ENCODE peak calls at places on chromosome 12, in six cellular contexts. T, M, Z, Y, D and E are unnamed samples.

GRCh38 chr12:104910196-104910840 is 47.8 kb downstream of the SLC41A2 start:
- DNase-seq in Z (no peak), M (no peak), T (no peak), Y (no peak), D (no peak), E (no peak)

GRCh38 chr12:56336361-56337167 is 2.1 kb upstream of the IL23A start:
- DNase-seq in Z (no peak), D (no peak), M (no peak), T (no peak), Y (no peak), E (no peak)

GRCh38 chr12:74043343-74043742 is 494.3 kb upstream of the ATXN7L3B start:
- DNase-seq in Y (no peak), M (no peak), T (no peak), D (no peak), Z (no peak), E (no peak)

GRCh38 chr12:88493651-88494050 is 86.6 kb downstream of the KITLG start:
- DNase-seq in T (no peak), M (no peak), D (no peak), Y (no peak), Z (no peak), E (no peak)

GRCh38 chr12:27305673-27306504 is 26.7 kb upstream of the BMAL2 start:
- DNase-seq in Z (peak), M (peak), Y (no peak), D (no peak), T (peak), E (no peak)

GRCh38 chr12:106137456-106138278 is 1.1 kb downstream of the NUAK1 start:
- DNase-seq in M (no peak), T (peak), Y (no peak), Z (no peak), D (no peak), E (no peak)

GRCh38 chr12:57694459-57695019 is 607 bp downstream of the OS9 start:
- DNase-seq in Z (peak), D (no peak), M (no peak), T (peak), Y (no peak), E (no peak)

GRCh38 chr12:65640489-65640901 is 183.8 kb upstream of the HMGA2 start:
- DNase-seq in D (no peak), M (no peak), Z (no peak), Y (no peak), T (no peak), E (no peak)

GRCh38 chr12:123891516-123892179 is 81.0 kb downstream of the CCDC92 start:
- DNase-seq in T (no peak), D (no peak), Z (no peak), M (no peak), Y (no peak), E (no peak)

GRCh38 chr12:117098071-117098360 is 1.2 kb downstream of the TESC start:
- DNase-seq in M (no peak), D (no peak), T (no peak), Z (no peak), Y (no peak), E (no peak)

GRCh38 chr12:54879579-54879978 is 25.3 kb downstream of the MUCL1 start:
- DNase-seq in Z (no peak), Y (no peak), D (no peak), T (no peak), M (no peak), E (no peak)

GRCh38 chr12:51028126-51028810 is 2.1 kb upstream of the SLC11A2 start:
- DNase-seq in T (peak), M (no peak), Y (no peak), Z (peak), D (no peak), E (no peak)

GRCh38 chr12:5969974-5970690 is 25.1 kb upstream of the ANO2 start:
- DNase-seq in Y (no peak), T (no peak), D (no peak), Z (no peak), M (no peak), E (no peak)

GRCh38 chr12:96241484-96242256 is 47.5 kb downstream of the ELK3 start:
- DNase-seq in Y (no peak), Z (peak), M (peak), T (no peak), D (peak), E (peak)

GRCh38 chr12:26286186-26286585 is 90.8 kb downstream of the SSPN start:
- DNase-seq in Z (no peak), D (no peak), Y (no peak), T (no peak), M (no peak), E (no peak)

GRCh38 chr12:96698965-96699364 is 208.1 kb upstream of the NEDD1 start:
- DNase-seq in Z (no peak), T (no peak), Y (no peak), M (peak), D (no peak), E (no peak)

GRCh38 chr12:1915082-1915968 is 3.1 kb downstream of the CACNA2D4 start:
- DNase-seq in Z (no peak), Y (no peak), M (no peak), D (peak), T (no peak), E (peak)

GRCh38 chr12:62865090-62865489 is 69.9 kb downstream of the PPM1H start:
- DNase-seq in Z (no peak), D (no peak), Y (no peak), T (no peak), M (no peak), E (no peak)

GRCh38 chr12:89278862-89279261 is 73.4 kb downstream of the DUSP6 start:
- DNase-seq in Y (peak), M (no peak), D (no peak), T (no peak), Z (peak), E (no peak)

GRCh38 chr12:123478762-123479161 is 20.8 kb downstream of the SNRNP35 start:
- DNase-seq in Z (peak), Y (no peak), M (no peak), D (no peak), T (no peak), E (no peak)

GRCh38 chr12:120007272-120007671 is 18.2 kb downstream of the BICDL1 start:
- DNase-seq in M (peak), Y (no peak), D (peak), T (no peak), Z (no peak), E (peak)

GRCh38 chr12:132492951-132493350 is 3.0 kb downstream of the FBRSL1 start:
- DNase-seq in T (no peak), M (no peak), D (no peak), Z (no peak), Y (no peak), E (no peak)

GRCh38 chr12:82527165-82527780 is 159.4 kb upstream of the TMTC2 start:
- DNase-seq in Z (peak), Y (peak), T (peak), M (peak), D (no peak), E (no peak)

GRCh38 chr12:31057671-31058070 is 16.0 kb upstream of the DDX11 start:
- DNase-seq in D (no peak), M (no peak), Z (no peak), T (no peak), Y (no peak), E (no peak)

GRCh38 chr12:116520801-116521471 is 38.2 kb upstream of the MAP1LC3B2 start:
- DNase-seq in Y (no peak), T (no peak), D (no peak), Z (peak), M (peak), E (no peak)

GRCh38 chr12:75642226-75642625 is 130.8 kb upstream of the KRR1 start:
- DNase-seq in M (no peak), D (no peak), Z (no peak), Y (no peak), T (no peak), E (no peak)

GRCh38 chr12:54558759-54559158 is 9.4 kb downstream of the PDE1B start:
- DNase-seq in D (no peak), Z (no peak), M (no peak), T (no peak), Y (no peak), E (no peak)

GRCh38 chr12:1289371-1290155 is 298.5 kb downstream of the ERC1 start:
- DNase-seq in Z (peak), T (no peak), D (no peak), M (no peak), Y (peak), E (no peak)

GRCh38 chr12:71731439-71732356 is 23.0 kb upstream of the RAB21 start:
- DNase-seq in D (no peak), Y (no peak), Z (no peak), M (no peak), T (no peak), E (no peak)